ENCODE peak calls at places on chromosomes 7 and 10, in four cellular contexts. Z is K562, I is HCT116, L is suprapubic skin. D is an unnamed sample.

GRCh38 chr10:15453462-15453861 is 82.4 kb upstream of the FAM171A1 start:
- DNase-seq in L (no peak), Z (no peak), I (no peak), D (no peak)

GRCh38 chr7:75815381-75816046 is 1.9 kb upstream of the CCL24 start:
- DNase-seq in I (no peak), L (no peak), Z (no peak), D (no peak)

GRCh38 chr10:129466703-129467345 is at the start of gene MGMT:
- DNase-seq in I (peak; percentile 15), L (peak; percentile 96), Z (peak; percentile 76), D (peak; percentile 93)

GRCh38 chr7:102004831-102005230 is 187.4 kb downstream of the CUX1 start:
- DNase-seq in L (no peak), Z (no peak), I (no peak), D (no peak)

GRCh38 chr7:77315102-77315501 is 101.0 kb downstream of the GSAP start:
- DNase-seq in L (no peak), I (no peak), Z (no peak), D (no peak)

GRCh38 chr10:48620719-48621118 is 15.8 kb upstream of the ARHGAP22 start:
- DNase-seq in L (no peak), Z (no peak), I (no peak), D (no peak)

GRCh38 chr7:80960228-80960627 is 41.4 kb upstream of the SEMA3C start:
- DNase-seq in L (no peak), I (no peak), Z (no peak), D (no peak)

GRCh38 chr7:31850601-31851000 is 163.6 kb downstream of the PPP1R17 start:
- DNase-seq in I (no peak), Z (no peak), L (no peak), D (no peak)

GRCh38 chr7:111132833-111133232 is 41.9 kb downstream of the LRRN3 start:
- DNase-seq in L (no peak), Z (no peak), I (peak; percentile 15), D (no peak)

GRCh38 chr10:55091691-55092328 is 290.8 kb upstream of the PCDH15 start:
- DNase-seq in I (no peak), Z (peak; percentile 5), L (no peak), D (no peak)

GRCh38 chr7:110442386-110442837 is 648.5 kb upstream of the LRRN3 start:
- DNase-seq in L (no peak), I (peak; percentile 51), Z (peak; percentile 19), D (peak; percentile 52)

GRCh38 chr7:139709460-139709859 is 68.3 kb downstream of the HIPK2 start:
- DNase-seq in L (no peak), Z (no peak), I (no peak), D (no peak)

GRCh38 chr7:80018941-80019808 is 115.5 kb upstream of the GNAI1 start:
- DNase-seq in Z (peak; percentile 62), I (peak; percentile 54), L (no peak), D (no peak)

GRCh38 chr7:1749351-1749863 is 79.3 kb downstream of the ELFN1 start:
- DNase-seq in Z (no peak), I (no peak), L (no peak), D (no peak)

GRCh38 chr10:86413046-86413728 is 46.6 kb upstream of the GRID1 start:
- DNase-seq in I (no peak), Z (no peak), L (no peak), D (no peak)

GRCh38 chr10:71970331-71970730 is 6.1 kb downstream of the CHST3 start:
- DNase-seq in Z (peak; percentile 64), L (no peak), I (no peak), D (no peak)

GRCh38 chr7:22559829-22560489 is 60.0 kb upstream of the STEAP1B start:
- DNase-seq in L (no peak), Z (peak; percentile 83), I (peak; percentile 71), D (peak; percentile 55)

GRCh38 chr7:130914589-130915294 is 180.7 kb upstream of the KLF14 start:
- DNase-seq in I (no peak), Z (no peak), L (no peak), D (no peak)

GRCh38 chr10:124069341-124069740 is 24.1 kb downstream of the CHST15 start:
- DNase-seq in L (no peak), Z (no peak), I (no peak), D (no peak)

GRCh38 chr10:118241229-118242137 is 100.6 kb downstream of the FAM204A start:
- DNase-seq in I (peak; percentile 81), L (peak; percentile 86), Z (peak; percentile 33), D (peak; percentile 66)

GRCh38 chr7:116363637-116364432 is 135.7 kb upstream of the CAV2 start:
- DNase-seq in L (no peak), I (no peak), Z (no peak), D (no peak)

GRCh38 chr10:111323567-111323966 is 246.7 kb downstream of the ADRA2A start:
- DNase-seq in I (peak; percentile 4), L (no peak), Z (no peak), D (no peak)

GRCh38 chr10:79052311-79053080 is 16.3 kb upstream of the ZMIZ1 start:
- DNase-seq in I (no peak), Z (peak; percentile 62), L (peak; percentile 72), D (no peak)

GRCh38 chr10:79054203-79055099 is 14.3 kb upstream of the ZMIZ1 start:
- DNase-seq in Z (no peak), L (peak; percentile 53), I (no peak), D (no peak)

GRCh38 chr10:79051766-79052165 is 17.0 kb upstream of the ZMIZ1 start:
- DNase-seq in Z (no peak), L (peak; percentile 48), I (no peak), D (no peak)

GRCh38 chr10:79053481-79054202 is 15.1 kb upstream of the ZMIZ1 start:
- DNase-seq in Z (no peak), I (no peak), L (peak; percentile 66), D (no peak)

DNA sequence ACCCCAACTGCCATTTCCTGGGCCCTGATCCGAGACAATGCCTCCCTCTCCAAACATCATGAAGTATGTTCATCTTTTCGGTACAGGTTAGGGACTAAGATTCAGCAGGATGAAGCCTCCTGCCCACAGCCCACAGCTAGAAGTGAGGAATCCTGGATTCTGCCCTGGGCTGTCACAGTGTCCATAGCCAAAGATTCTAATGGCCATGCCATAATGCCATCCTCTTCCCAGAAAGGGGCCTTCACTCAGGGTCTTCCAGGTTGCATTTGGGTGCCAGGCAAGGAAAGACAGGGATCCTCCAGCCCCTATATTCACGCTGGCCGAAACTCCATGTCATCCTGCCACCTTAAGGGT is 15.7 kb upstream of the ZMIZ1 start:
- DNase-seq in L (peak; percentile 35), Z (no peak), I (no peak), D (no peak)
- TF ChIP-seq POLR2AphosphoS5 in L (no peak), Z (no peak), I (no peak), D (no peak)

GRCh38 chr7:94823952-94824351 is 83.4 kb upstream of the PPP1R9A start:
- DNase-seq in L (no peak), I (peak; percentile 73), Z (no peak), D (no peak)
- TF ChIP-seq POLR2A in L (no peak), I (no peak), Z (no peak), D (no peak)

GRCh38 chr7:99398891-99399445 is 9.4 kb downstream of the PDAP1 start:
- DNase-seq in Z (no peak), L (no peak), I (no peak), D (no peak)

GRCh38 chr7:99399597-99399996 is 8.8 kb downstream of the PDAP1 start:
- DNase-seq in Z (no peak), L (no peak), I (no peak), D (no peak)

GRCh38 chr7:99395616-99396327 is 12.6 kb downstream of the PDAP1 start:
- DNase-seq in L (no peak), Z (no peak), I (no peak), D (no peak)

GRCh38 chr7:99396914-99397631 is 11.3 kb downstream of the PDAP1 start:
- DNase-seq in I (no peak), Z (no peak), L (no peak), D (no peak)

DNA sequence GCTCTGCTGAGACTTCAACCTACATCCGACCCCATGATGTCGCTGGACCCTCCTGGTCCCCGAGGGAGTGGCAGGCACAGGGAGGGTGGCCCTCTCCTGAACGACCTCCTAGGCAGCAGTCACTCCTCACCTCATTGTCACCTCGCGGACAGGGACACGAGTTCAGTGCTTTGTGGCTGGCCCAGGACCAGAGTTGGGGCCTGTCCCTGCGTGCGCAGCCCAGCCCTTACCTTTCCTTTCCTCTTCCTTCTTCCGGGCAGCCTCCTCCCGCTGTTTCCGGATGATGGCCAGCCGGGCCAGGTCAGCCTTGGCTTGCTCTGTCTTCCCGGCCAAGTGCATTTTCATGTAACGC is 10.8 kb downstream of the PDAP1 start:
- DNase-seq in Z (no peak), I (no peak), L (no peak), D (no peak)
- H3K36me3 ChIP-seq in Z (peaks cover 95% of the 10 kb centered on the region), I (peaks cover 41% of the 10 kb centered on the region), L (peaks cover 84% of the 10 kb centered on the region), D (peaks cover 11% of the 10 kb centered on the region)

DNA sequence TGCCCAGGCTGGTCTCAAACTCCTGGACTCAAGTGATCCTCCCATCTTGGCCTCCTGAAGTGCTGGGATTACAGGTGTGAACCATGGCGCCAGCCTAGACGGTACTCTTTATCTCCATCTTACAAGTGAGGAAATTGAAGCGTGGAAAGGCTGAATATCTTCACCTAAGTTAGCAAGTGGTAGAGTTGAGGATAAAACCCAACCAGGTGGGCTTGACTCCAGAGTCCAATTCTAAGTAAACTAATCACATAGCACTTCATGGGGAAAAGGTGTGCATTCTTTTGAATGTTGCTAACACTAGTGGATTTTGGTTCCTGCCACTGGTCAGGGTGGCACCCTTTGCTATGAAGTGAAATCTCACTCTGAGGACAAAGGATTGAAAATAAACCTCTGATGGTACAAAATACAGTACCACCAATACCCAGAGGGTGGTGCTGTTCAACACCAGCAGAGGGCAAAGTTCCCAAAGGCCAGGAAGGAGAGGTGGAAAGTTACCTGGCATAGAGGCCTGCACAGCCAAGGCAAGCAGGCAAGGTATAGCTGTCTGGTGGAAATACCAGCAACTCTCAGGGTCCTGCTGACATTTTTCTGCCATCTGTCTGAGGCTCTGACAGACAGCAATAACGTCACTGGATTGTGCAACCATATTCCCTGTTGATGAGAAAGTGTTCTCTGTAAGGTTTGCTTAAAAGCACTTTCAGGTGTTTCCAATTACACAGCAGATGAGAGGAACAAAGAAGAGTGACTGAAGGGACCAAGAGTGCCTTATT is 17.6 kb downstream of the ZDHHC16 start:
- DNase-seq in Z (peak; percentile 41), I (peak; percentile 40), L (no peak), D (no peak)
- TF ChIP-seq POLR2AphosphoS5 in Z (no peak), I (peak; percentile 17), L (peak; percentile 43), D (peak; percentile 55)

DNA sequence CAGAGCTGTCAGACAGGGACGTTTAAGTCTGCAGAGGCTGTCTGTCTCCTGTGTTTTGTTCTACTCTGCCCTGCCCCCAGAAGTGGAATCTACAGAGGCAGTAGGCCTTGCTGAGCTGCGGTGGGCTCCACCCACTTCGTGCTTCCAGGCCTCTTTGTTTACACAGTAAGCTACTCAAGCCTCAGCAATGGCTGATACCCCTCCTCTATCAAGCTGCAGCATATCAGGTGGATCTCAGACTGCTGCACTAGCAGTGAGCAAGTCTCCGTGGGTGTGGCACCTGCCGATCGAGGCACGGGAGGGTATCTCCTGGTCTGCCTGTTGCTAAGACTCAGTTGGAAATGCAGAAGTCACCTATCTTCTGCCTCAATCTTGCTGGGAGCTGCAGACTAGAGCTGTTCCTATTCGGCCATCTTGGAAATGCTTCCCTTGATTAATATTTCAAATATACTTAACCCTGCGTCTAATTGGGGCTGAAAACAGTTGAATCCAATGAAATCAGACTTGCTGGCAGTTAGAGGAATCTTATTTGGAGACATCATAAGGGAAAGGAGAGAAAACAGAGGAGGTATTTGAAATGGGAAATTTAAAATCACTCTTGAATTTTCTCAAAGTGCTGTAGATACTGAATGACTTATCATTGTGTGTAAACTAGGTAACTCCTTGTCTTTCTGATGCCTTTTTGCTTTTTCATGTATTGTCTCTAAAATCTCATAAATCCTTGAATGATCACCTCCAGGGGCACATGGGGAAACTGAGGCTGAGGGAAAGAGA is 13.8 kb upstream of the CYP3A5 start:
- DNase-seq in I (no peak), Z (peak; percentile 78), L (no peak), D (no peak)
- TF ChIP-seq POLR2A in I (no peak), Z (no peak), L (no peak), D (no peak)